ENCODE peak calls at places on chromosomes 3 and 15, in five cellular contexts. D, U, G, M and C are unnamed samples.

GRCh38 chr3:38392604-38393163 is 46.1 kb downstream of the XYLB start:
- DNase-seq in M (no peak), G (no peak), D (no peak), U (no peak), C (no peak)

GRCh38 chr3:36701903-36702374 is 62.4 kb downstream of the DCLK3 start:
- DNase-seq in G (no peak), M (no peak), D (no peak), U (no peak), C (no peak)

GRCh38 chr15:79769081-79769481 is 127.7 kb downstream of the MTHFS start:
- DNase-seq in D (peak; percentile 19), M (no peak), G (peak; percentile 4), U (no peak), C (no peak)

GRCh38 chr3:190076601-190077444 is 43.9 kb downstream of the P3H2 start:
- DNase-seq in G (no peak), M (no peak), U (no peak), D (peak; percentile 6), C (no peak)

GRCh38 chr15:95162521-95162920 is 931.2 kb downstream of the MCTP2 start:
- DNase-seq in U (no peak), M (no peak), G (no peak), D (no peak), C (no peak)

GRCh38 chr3:184659797-184660301 is 52.0 kb downstream of the MAGEF1 start:
- DNase-seq in G (no peak), U (no peak), D (peak; percentile 47), M (no peak), C (no peak)

GRCh38 chr3:145557405-145557804 is 603.6 kb downstream of the PLOD2 start:
- DNase-seq in U (no peak), M (no peak), D (no peak), G (no peak), C (no peak)

GRCh38 chr3:183239046-183239445 is 14.0 kb upstream of the B3GNT5 start:
- DNase-seq in G (no peak), M (no peak), U (no peak), D (no peak), C (no peak)

GRCh38 chr3:13144163-13145023 is 71.2 kb upstream of the IQSEC1 start:
- DNase-seq in M (no peak), G (no peak), U (no peak), D (no peak), C (peak; percentile 78)

GRCh38 chr3:52779411-52780297 is 2.3 kb downstream of the ITIH1 start:
- DNase-seq in U (no peak), G (no peak), M (peak; percentile 30), D (no peak), C (no peak)

GRCh38 chr15:101440846-101441590 is 48.5 kb downstream of the PCSK6 start:
- DNase-seq in D (no peak), M (no peak), U (no peak), G (no peak), C (peak; percentile 58)

GRCh38 chr3:128619146-128619890 is 31.3 kb downstream of the RPN1 start:
- DNase-seq in U (peak; percentile 39), G (peak; percentile 24), M (no peak), D (no peak), C (no peak)

GRCh38 chr3:31343075-31343474 is 189.7 kb upstream of the STT3B start:
- DNase-seq in G (no peak), M (no peak), D (no peak), U (no peak), C (no peak)